ENCODE peak calls at places on chromosomes 6 and 20, in six cellular contexts. G is H1, X is HepG2, M is GM12878, W is K562, J is GM12892. I is an unnamed sample.

GRCh38 chr20:3010985-3011723 is 32.3 kb upstream of the GNRH2 start:
- DNase-seq in G (no peak), X (no peak), M (no peak), W (no peak), J (no peak), I (no peak)

GRCh38 chr20:33733654-33734576 is 2.1 kb downstream of the ZNF341 start:
- DNase-seq in G (peak; percentile 49), X (peak; percentile 94), M (peak; percentile 37), W (no peak), J (no peak), I (no peak)

GRCh38 chr6:15360300-15360699 is 114.4 kb downstream of the JARID2 start:
- DNase-seq in G (no peak), X (no peak), M (no peak), W (no peak), J (no peak), I (no peak)

GRCh38 chr20:25389381-25389857 is 1.2 kb downstream of the ABHD12 start:
- DNase-seq in G (no peak), X (no peak), M (no peak), W (no peak), J (no peak), I (no peak)

GRCh38 chr6:41442800-41443501 is 103.2 kb upstream of the FOXP4 start:
- DNase-seq in G (peak; percentile 93), X (no peak), M (no peak), W (peak; percentile 81), J (no peak), I (no peak)

GRCh38 chr6:145332001-145332400 is 403.3 kb downstream of the EPM2A start:
- DNase-seq in G (no peak), X (peak; percentile 16), M (no peak), W (no peak), J (no peak), I (no peak)

GRCh38 chr6:33250731-33251130 is 20.9 kb downstream of the VPS52 start:
- DNase-seq in G (no peak), X (no peak), M (no peak), W (no peak), J (no peak), I (no peak)

GRCh38 chr6:68572525-68572924 is 62.6 kb upstream of the ADGRB3 start:
- DNase-seq in G (peak; percentile 67), X (peak; percentile 62), M (peak; percentile 3), W (peak; percentile 54), J (peak; percentile 1), I (peak; percentile 1)

GRCh38 chr20:35306931-35307517 is 14.8 kb upstream of the FAM83C start:
- DNase-seq in G (peak; percentile 80), X (peak; percentile 80), M (no peak), W (peak; percentile 58), J (no peak), I (no peak)

GRCh38 chr6:16621002-16621401 is 140.3 kb downstream of the ATXN1 start:
- DNase-seq in G (no peak), X (no peak), M (no peak), W (no peak), J (no peak), I (no peak)

GRCh38 chr6:89412071-89413005 is at the start of gene RRAGD:
- DNase-seq in G (peak; percentile 67), X (no peak), M (no peak), W (peak; percentile 40), J (peak; percentile 66), I (peak; percentile 73)

GRCh38 chr20:25309395-25310267 is 61.7 kb downstream of the PYGB start:
- DNase-seq in G (no peak), X (peak; percentile 82), M (no peak), W (peak; percentile 52), J (no peak), I (no peak)

GRCh38 chr20:37757550-37757949 is 63.7 kb downstream of the CTNNBL1 start:
- DNase-seq in G (no peak), X (no peak), M (no peak), W (no peak), J (no peak), I (no peak)

GRCh38 chr6:24043848-24044247 is 82.2 kb upstream of the NRSN1 start:
- DNase-seq in G (no peak), X (no peak), M (no peak), W (no peak), J (no peak), I (no peak)

GRCh38 chr6:9517806-9518205 is 897.1 kb downstream of the TFAP2A start:
- DNase-seq in G (no peak), X (no peak), M (no peak), W (no peak), J (no peak), I (no peak)

GRCh38 chr20:3738109-3739053 is 5.9 kb downstream of the HSPA12B start:
- DNase-seq in G (no peak), X (peak; percentile 33), M (no peak), W (no peak), J (no peak), I (no peak)

GRCh38 chr20:672975-673604 is 2.5 kb downstream of the SCRT2 start:
- DNase-seq in G (peak; percentile 60), X (no peak), M (no peak), W (peak; percentile 21), J (no peak), I (no peak)

GRCh38 chr20:362271-363254 is 15.7 kb downstream of the NRSN2 start:
- DNase-seq in G (no peak), X (peak; percentile 99), M (no peak), W (no peak), J (no peak), I (no peak)

GRCh38 chr6:6131492-6132109 is 124.9 kb upstream of the NRN1 start:
- DNase-seq in G (no peak), X (peak; percentile 53), M (no peak), W (peak; percentile 66), J (peak; percentile 8), I (peak; percentile 10)

GRCh38 chr6:143079325-143079640 is 18.6 kb downstream of the AIG1 start:
- DNase-seq in G (no peak), X (peak; percentile 20), M (no peak), W (no peak), J (no peak), I (no peak)

GRCh38 chr6:33814663-33814985 is 10.8 kb upstream of the MLN start:
- DNase-seq in G (no peak), X (no peak), M (no peak), W (no peak), J (no peak), I (no peak)

GRCh38 chr20:53468583-53468982 is 125.1 kb downstream of the ZNF217 start:
- DNase-seq in G (no peak), X (no peak), M (peak; percentile 4), W (no peak), J (no peak), I (no peak)

GRCh38 chr20:37165031-37165430 is 14.1 kb upstream of the RPN2 start:
- DNase-seq in G (no peak), X (no peak), M (no peak), W (no peak), J (no peak), I (no peak)

GRCh38 chr20:42846784-42847490 is 342.8 kb downstream of the PTPRT start:
- DNase-seq in G (no peak), X (no peak), M (no peak), W (no peak), J (no peak), I (no peak)

DNA sequence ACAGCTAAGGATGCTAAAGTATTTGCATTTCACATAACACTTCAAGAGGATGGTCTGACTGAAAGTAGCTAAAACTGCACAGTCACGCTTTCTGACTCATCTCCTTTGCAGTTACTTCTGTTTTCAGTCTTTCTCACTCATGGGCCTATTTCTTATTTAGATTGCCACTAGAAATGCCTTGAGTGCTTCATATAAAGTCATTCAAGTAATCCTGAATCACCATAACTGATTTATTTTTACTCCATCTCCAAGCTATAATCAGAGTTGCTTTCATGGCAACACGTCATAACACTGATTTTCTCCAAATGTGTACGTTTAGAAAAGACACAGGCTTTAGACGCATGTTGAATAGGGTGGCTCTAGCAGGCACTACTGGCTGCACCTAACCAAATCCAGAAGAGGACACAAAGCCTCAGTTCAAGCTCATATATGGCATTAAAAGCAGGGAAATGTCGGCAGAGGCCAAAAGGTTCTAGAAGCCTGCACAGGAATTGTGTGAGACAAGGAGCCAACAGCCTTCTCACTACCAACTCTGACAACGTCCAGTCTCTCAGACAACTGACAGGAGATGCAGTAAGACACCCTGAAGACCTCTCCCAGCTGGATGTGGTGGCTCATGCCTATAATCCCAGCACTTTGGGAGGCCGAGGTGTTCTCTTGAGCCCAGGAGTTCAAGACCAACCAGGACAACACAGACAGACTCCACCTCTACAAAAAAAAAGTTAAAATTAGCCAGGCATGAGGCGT is 64.1 kb upstream of the BEND6 start:
- DNase-seq in G (no peak), X (no peak), M (peak; percentile 92), W (peak; percentile 41), J (peak; percentile 38), I (peak; percentile 42)
- TF ChIP-seq TAF1 in G (no peak), X (no peak), M (no peak), W (no peak), J (no peak), I (no peak)

DNA sequence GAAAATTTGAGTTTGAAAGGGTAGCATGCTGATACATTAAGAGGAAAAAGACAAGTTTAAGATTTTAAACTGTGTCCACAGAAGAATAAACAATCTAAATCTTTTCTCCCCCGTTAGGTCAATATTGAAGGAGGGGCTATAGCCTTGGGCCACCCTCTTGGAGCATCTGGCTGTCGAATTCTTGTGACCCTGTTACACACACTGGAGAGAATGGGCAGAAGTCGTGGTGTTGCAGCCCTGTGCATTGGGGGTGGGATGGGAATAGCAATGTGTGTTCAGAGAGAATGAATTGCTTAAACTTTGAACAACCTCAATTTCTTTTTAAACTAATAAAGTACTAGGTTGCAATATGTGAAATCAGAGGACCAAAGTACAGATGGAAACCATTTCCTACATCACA is 10.9 kb downstream of the TCP1 start:
- DNase-seq in G (no peak), X (no peak), M (no peak), W (peak; percentile 46), J (no peak), I (no peak)
- TF ChIP-seq POLR2A in G (no peak), X (peak; percentile 40), M (peak; percentile 32), W (peak; percentile 45), J (no peak), I (no peak)

DNA sequence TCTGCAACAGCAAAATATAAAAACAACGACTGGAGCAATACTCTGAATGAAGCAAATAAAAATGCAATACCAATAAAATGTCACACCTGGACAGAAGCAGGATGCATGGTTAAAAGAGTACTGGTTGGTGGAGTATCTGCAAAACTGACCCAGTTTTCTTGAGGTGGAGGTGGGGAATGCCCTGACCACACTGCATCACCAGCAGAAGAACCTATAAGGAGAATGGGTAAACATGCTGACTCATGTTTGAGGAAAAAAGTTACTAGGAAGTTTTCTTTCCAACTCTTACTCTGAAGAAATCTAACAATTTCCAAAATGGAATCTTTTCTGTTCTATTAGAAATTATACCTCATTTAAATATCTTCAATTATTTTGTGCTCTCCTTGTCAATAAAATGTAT is 43.6 kb downstream of the REPS1 start:
- DNase-seq in G (no peak), X (no peak), M (no peak), W (no peak), J (no peak), I (no peak)
- TF ChIP-seq TAF1 in G (no peak), X (no peak), M (no peak), W (no peak), J (no peak), I (no peak)

DNA sequence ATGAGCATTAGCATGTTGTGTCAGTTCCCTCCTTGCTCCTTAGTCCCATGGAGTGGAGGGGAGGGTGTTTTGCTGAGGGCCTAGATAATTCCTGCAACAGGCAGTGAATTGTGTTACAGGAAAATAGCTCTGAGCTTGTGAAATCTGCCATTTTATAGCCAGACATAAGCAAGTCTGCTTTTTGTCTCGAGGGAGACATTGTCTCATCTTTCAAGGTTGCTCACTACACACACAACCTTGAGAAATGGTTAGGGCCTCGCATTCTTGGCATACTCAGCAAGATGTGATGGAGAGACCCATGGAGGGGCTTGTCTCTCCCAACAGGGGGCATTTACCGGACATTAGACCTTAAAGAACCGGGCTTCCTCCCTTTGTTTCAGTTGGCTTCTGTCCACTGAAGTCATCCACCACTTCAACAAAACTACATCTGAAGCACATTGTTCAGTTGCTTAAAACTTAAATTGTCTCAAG is 108.0 kb upstream of the FOXO3 start:
- DNase-seq in G (no peak), X (no peak), M (no peak), W (no peak), J (no peak), I (no peak)
- TF ChIP-seq POLR2A in G (no peak), X (no peak), M (no peak), W (no peak), J (no peak), I (no peak)